ENCODE peak calls at places on chromosomes 3 and 15, in nine cellular contexts. One of them, this sample, is unnamed.

GRCh38 chr3:12905316-12906071 is 64.1 kb upstream of the RPL32 start:
- DNase-seq in B cell: no peak
- DNase-seq in HS-5: no peak
- DNase-seq in activated effector memory CD4-positive, alpha-beta T cell treated with anti-CD3 and anti-CD28 coated beads, Interleukin-2, amount 50 U/mL, for 16 hours: no peak
- DNase-seq in aorta: no peak
- DNase-seq in activated CD8-positive, alpha-beta memory T cell treated with anti-CD3 and anti-CD28 coated beads for 4 hours: no peak
- DNase-seq in Right ventricle myocardium superior: peak
- DNase-seq in naive thymus-derived CD8-positive, alpha-beta T cell: no peak
- DNase-seq in ACHN: no peak
- DNase-seq in this sample: no peak

GRCh38 chr3:37945803-37946530 is 44.6 kb upstream of the VILL start:
- DNase-seq in B cell: no peak
- DNase-seq in HS-5: no peak
- DNase-seq in activated effector memory CD4-positive, alpha-beta T cell treated with anti-CD3 and anti-CD28 coated beads, Interleukin-2, amount 50 U/mL, for 16 hours: no peak
- DNase-seq in aorta: no peak
- DNase-seq in activated CD8-positive, alpha-beta memory T cell treated with anti-CD3 and anti-CD28 coated beads for 4 hours: no peak
- DNase-seq in Right ventricle myocardium superior: no peak
- DNase-seq in naive thymus-derived CD8-positive, alpha-beta T cell: no peak
- DNase-seq in ACHN: peak
- DNase-seq in this sample: no peak

GRCh38 chr15:64897345-64897985 is 14.2 kb upstream of the ANKDD1A start:
- DNase-seq in B cell: no peak
- DNase-seq in HS-5: peak
- DNase-seq in activated effector memory CD4-positive, alpha-beta T cell treated with anti-CD3 and anti-CD28 coated beads, Interleukin-2, amount 50 U/mL, for 16 hours: no peak
- DNase-seq in aorta: peak
- DNase-seq in activated CD8-positive, alpha-beta memory T cell treated with anti-CD3 and anti-CD28 coated beads for 4 hours: no peak
- DNase-seq in Right ventricle myocardium superior: peak
- DNase-seq in naive thymus-derived CD8-positive, alpha-beta T cell: no peak
- DNase-seq in ACHN: no peak
- DNase-seq in this sample: no peak

GRCh38 chr15:57504599-57504940 is 87.1 kb upstream of the MYZAP start:
- DNase-seq in B cell: no peak
- DNase-seq in HS-5: no peak
- DNase-seq in activated effector memory CD4-positive, alpha-beta T cell treated with anti-CD3 and anti-CD28 coated beads, Interleukin-2, amount 50 U/mL, for 16 hours: no peak
- DNase-seq in aorta: no peak
- DNase-seq in activated CD8-positive, alpha-beta memory T cell treated with anti-CD3 and anti-CD28 coated beads for 4 hours: no peak
- DNase-seq in Right ventricle myocardium superior: no peak
- DNase-seq in naive thymus-derived CD8-positive, alpha-beta T cell: no peak
- DNase-seq in ACHN: no peak
- DNase-seq in this sample: no peak

GRCh38 chr15:65033659-65034269 is 4.3 kb upstream of the MTFMT start:
- DNase-seq in B cell: no peak
- DNase-seq in HS-5: no peak
- DNase-seq in activated effector memory CD4-positive, alpha-beta T cell treated with anti-CD3 and anti-CD28 coated beads, Interleukin-2, amount 50 U/mL, for 16 hours: no peak
- DNase-seq in aorta: no peak
- DNase-seq in activated CD8-positive, alpha-beta memory T cell treated with anti-CD3 and anti-CD28 coated beads for 4 hours: no peak
- DNase-seq in Right ventricle myocardium superior: no peak
- DNase-seq in naive thymus-derived CD8-positive, alpha-beta T cell: no peak
- DNase-seq in ACHN: peak
- DNase-seq in this sample: no peak

GRCh38 chr3:114899186-114899931 is 247.7 kb downstream of the ZBTB20 start:
- DNase-seq in B cell: no peak
- DNase-seq in HS-5: no peak
- DNase-seq in activated effector memory CD4-positive, alpha-beta T cell treated with anti-CD3 and anti-CD28 coated beads, Interleukin-2, amount 50 U/mL, for 16 hours: no peak
- DNase-seq in aorta: no peak
- DNase-seq in activated CD8-positive, alpha-beta memory T cell treated with anti-CD3 and anti-CD28 coated beads for 4 hours: no peak
- DNase-seq in Right ventricle myocardium superior: no peak
- DNase-seq in naive thymus-derived CD8-positive, alpha-beta T cell: no peak
- DNase-seq in ACHN: peak
- DNase-seq in this sample: no peak

GRCh38 chr3:44865272-44866005 is 3.7 kb downstream of the TMEM42 start:
- DNase-seq in B cell: no peak
- DNase-seq in HS-5: no peak
- DNase-seq in activated effector memory CD4-positive, alpha-beta T cell treated with anti-CD3 and anti-CD28 coated beads, Interleukin-2, amount 50 U/mL, for 16 hours: no peak
- DNase-seq in aorta: no peak
- DNase-seq in activated CD8-positive, alpha-beta memory T cell treated with anti-CD3 and anti-CD28 coated beads for 4 hours: no peak
- DNase-seq in Right ventricle myocardium superior: no peak
- DNase-seq in naive thymus-derived CD8-positive, alpha-beta T cell: no peak
- DNase-seq in ACHN: no peak
- DNase-seq in this sample: no peak

GRCh38 chr15:42352401-42352800 is 6.9 kb upstream of the CAPN3 start:
- DNase-seq in B cell: no peak
- DNase-seq in HS-5: no peak
- DNase-seq in activated effector memory CD4-positive, alpha-beta T cell treated with anti-CD3 and anti-CD28 coated beads, Interleukin-2, amount 50 U/mL, for 16 hours: no peak
- DNase-seq in aorta: no peak
- DNase-seq in activated CD8-positive, alpha-beta memory T cell treated with anti-CD3 and anti-CD28 coated beads for 4 hours: no peak
- DNase-seq in Right ventricle myocardium superior: no peak
- DNase-seq in naive thymus-derived CD8-positive, alpha-beta T cell: no peak
- DNase-seq in ACHN: no peak
- DNase-seq in this sample: no peak

GRCh38 chr15:50058231-50058630 is 60.8 kb downstream of the ATP8B4 start:
- DNase-seq in B cell: no peak
- DNase-seq in HS-5: no peak
- DNase-seq in activated effector memory CD4-positive, alpha-beta T cell treated with anti-CD3 and anti-CD28 coated beads, Interleukin-2, amount 50 U/mL, for 16 hours: no peak
- DNase-seq in aorta: no peak
- DNase-seq in activated CD8-positive, alpha-beta memory T cell treated with anti-CD3 and anti-CD28 coated beads for 4 hours: no peak
- DNase-seq in Right ventricle myocardium superior: no peak
- DNase-seq in naive thymus-derived CD8-positive, alpha-beta T cell: no peak
- DNase-seq in ACHN: no peak
- DNase-seq in this sample: no peak

This sample was measured in GM06990.